ENCODE peak calls at places on chromosomes 11 and 22, in four cellular contexts. One of them, this sample, is unnamed.

GRCh38 chr11:30635401-30635989 is 49.3 kb upstream of the MPPED2 start:
- DNase-seq in WTC11: peak; percentile 57
- DNase-seq in progenitor cell of endocrine pancreas: peak; percentile 11
- DNase-seq in GM20000: no peak
- DNase-seq in this sample: no peak

GRCh38 chr11:76736266-76736665 is 46.9 kb upstream of the TSKU start:
- DNase-seq in WTC11: no peak
- DNase-seq in progenitor cell of endocrine pancreas: no peak
- DNase-seq in GM20000: no peak
- DNase-seq in this sample: no peak

GRCh38 chr11:9260182-9261146 is 4.7 kb downstream of the DENND5A start:
- DNase-seq in WTC11: no peak
- DNase-seq in progenitor cell of endocrine pancreas: no peak
- DNase-seq in GM20000: no peak
- DNase-seq in this sample: no peak

GRCh38 chr22:26362471-26362870 is 66.6 kb upstream of the ASPHD2 start:
- DNase-seq in WTC11: no peak
- DNase-seq in progenitor cell of endocrine pancreas: no peak
- DNase-seq in GM20000: no peak
- DNase-seq in this sample: no peak

GRCh38 chr11:46504817-46505613 is 88.8 kb downstream of the AMBRA1 start:
- DNase-seq in WTC11: no peak
- DNase-seq in progenitor cell of endocrine pancreas: no peak
- DNase-seq in GM20000: peak; percentile 36
- DNase-seq in this sample: no peak

GRCh38 chr11:75273331-75273988 is 32.9 kb downstream of the TPBGL start:
- DNase-seq in WTC11: no peak
- DNase-seq in progenitor cell of endocrine pancreas: no peak
- DNase-seq in GM20000: no peak
- DNase-seq in this sample: peak; percentile 27

GRCh38 chr11:64250875-64251721 is at the start of gene PLCB3:
- DNase-seq in WTC11: peak; percentile 78
- DNase-seq in progenitor cell of endocrine pancreas: peak; percentile 66
- DNase-seq in GM20000: peak; percentile 97
- DNase-seq in this sample: peak; percentile 61

GRCh38 chr11:57322881-57323467 is 1.8 kb downstream of the TNKS1BP1 start:
- DNase-seq in WTC11: no peak
- DNase-seq in progenitor cell of endocrine pancreas: no peak
- DNase-seq in GM20000: no peak
- DNase-seq in this sample: no peak

GRCh38 chr22:37745548-37746365 is 48.9 kb downstream of the TRIOBP start:
- DNase-seq in WTC11: peak; percentile 89
- DNase-seq in progenitor cell of endocrine pancreas: peak; percentile 83
- DNase-seq in GM20000: peak; percentile 99
- DNase-seq in this sample: peak; percentile 80

GRCh38 chr11:109135627-109136026 is 286.4 kb upstream of the C11orf87 start:
- DNase-seq in WTC11: no peak
- DNase-seq in progenitor cell of endocrine pancreas: no peak
- DNase-seq in GM20000: no peak
- DNase-seq in this sample: no peak

GRCh38 chr22:37218771-37219411 is 6.6 kb upstream of the SSTR3 start:
- DNase-seq in WTC11: no peak
- DNase-seq in progenitor cell of endocrine pancreas: no peak
- DNase-seq in GM20000: peak; percentile 84
- DNase-seq in this sample: no peak

GRCh38 chr22:23072035-23072910 is 2.0 kb downstream of the GNAZ start:
- DNase-seq in WTC11: no peak
- DNase-seq in progenitor cell of endocrine pancreas: no peak
- DNase-seq in GM20000: no peak
- DNase-seq in this sample: peak; percentile 6

GRCh38 chr11:63682045-63682915 is 980 bp downstream of the RTN3 start:
- DNase-seq in WTC11: no peak
- DNase-seq in progenitor cell of endocrine pancreas: no peak
- DNase-seq in GM20000: peak; percentile 24
- DNase-seq in this sample: no peak

GRCh38 chr11:58786693-58787092 is 55.0 kb upstream of the GLYAT start:
- DNase-seq in WTC11: no peak
- DNase-seq in progenitor cell of endocrine pancreas: no peak
- DNase-seq in GM20000: no peak
- DNase-seq in this sample: no peak

GRCh38 chr11:20631525-20632168 is 32.2 kb downstream of the SLC6A5 start:
- DNase-seq in WTC11: no peak
- DNase-seq in progenitor cell of endocrine pancreas: no peak
- DNase-seq in GM20000: no peak
- DNase-seq in this sample: no peak

GRCh38 chr11:7480132-7480531 is 5.2 kb upstream of the OLFML1 start:
- DNase-seq in WTC11: no peak
- DNase-seq in progenitor cell of endocrine pancreas: no peak
- DNase-seq in GM20000: no peak
- DNase-seq in this sample: no peak

GRCh38 chr11:6654281-6655019 is 1.2 kb downstream of the DCHS1 start:
- DNase-seq in WTC11: no peak
- DNase-seq in progenitor cell of endocrine pancreas: no peak
- DNase-seq in GM20000: no peak
- DNase-seq in this sample: no peak

GRCh38 chr22:49255154-49255553 is 572.5 kb downstream of the BRD1 start:
- DNase-seq in WTC11: no peak
- DNase-seq in progenitor cell of endocrine pancreas: no peak
- DNase-seq in GM20000: no peak
- DNase-seq in this sample: no peak

GRCh38 chr11:120810251-120810650 is 213.7 kb upstream of the TBCEL start:
- DNase-seq in WTC11: no peak
- DNase-seq in progenitor cell of endocrine pancreas: no peak
- DNase-seq in GM20000: no peak
- DNase-seq in this sample: no peak

GRCh38 chr11:614091-614582 is 1.6 kb downstream of the IRF7 start:
- DNase-seq in WTC11: no peak
- DNase-seq in progenitor cell of endocrine pancreas: no peak
- DNase-seq in GM20000: no peak
- DNase-seq in this sample: peak; percentile 50

GRCh38 chr11:64746486-64746885 is 2.5 kb upstream of the RASGRP2 start:
- DNase-seq in WTC11: no peak
- DNase-seq in progenitor cell of endocrine pancreas: no peak
- DNase-seq in GM20000: no peak
- DNase-seq in this sample: no peak

GRCh38 chr22:44116755-44117684 is 63.7 kb upstream of the PARVG start:
- DNase-seq in WTC11: no peak
- DNase-seq in progenitor cell of endocrine pancreas: no peak
- DNase-seq in GM20000: no peak
- DNase-seq in this sample: no peak

GRCh38 chr11:61814958-61815789 is 1.6 kb downstream of the FADS1 start:
- DNase-seq in WTC11: peak; percentile 96
- DNase-seq in progenitor cell of endocrine pancreas: peak; percentile 94
- DNase-seq in GM20000: peak; percentile 97
- DNase-seq in this sample: peak; percentile 93

GRCh38 chr11:75450236-75450635 is 17.2 kb upstream of the KLHL35 start:
- DNase-seq in WTC11: no peak
- DNase-seq in progenitor cell of endocrine pancreas: no peak
- DNase-seq in GM20000: no peak
- DNase-seq in this sample: no peak

GRCh38 chr22:36330655-36331305 is 57.0 kb downstream of the MYH9 start:
- DNase-seq in WTC11: no peak
- DNase-seq in progenitor cell of endocrine pancreas: no peak
- DNase-seq in GM20000: no peak
- DNase-seq in this sample: no peak

GRCh38 chr11:121253951-121254350 is 38.6 kb upstream of the SC5D start:
- DNase-seq in WTC11: no peak
- DNase-seq in progenitor cell of endocrine pancreas: no peak
- DNase-seq in GM20000: no peak
- DNase-seq in this sample: no peak

GRCh38 chr11:122439911-122440782 is 215.4 kb upstream of the UBASH3B start:
- DNase-seq in WTC11: peak; percentile 75
- DNase-seq in progenitor cell of endocrine pancreas: no peak
- DNase-seq in GM20000: no peak
- DNase-seq in this sample: no peak

GRCh38 chr22:49317369-49317768 is 510.3 kb downstream of the BRD1 start:
- DNase-seq in WTC11: no peak
- DNase-seq in progenitor cell of endocrine pancreas: no peak
- DNase-seq in GM20000: no peak
- DNase-seq in this sample: no peak

GRCh38 chr22:48477031-48477721 is 1350.5 kb downstream of the BRD1 start:
- DNase-seq in WTC11: no peak
- DNase-seq in progenitor cell of endocrine pancreas: no peak
- DNase-seq in GM20000: no peak
- DNase-seq in this sample: no peak

GRCh38 chr22:36757608-36758220 is 18.2 kb downstream of the IFT27 start:
- DNase-seq in WTC11: peak; percentile 93
- DNase-seq in progenitor cell of endocrine pancreas: peak; percentile 52
- DNase-seq in GM20000: peak; percentile 78
- DNase-seq in this sample: peak; percentile 85

GRCh38 chr11:89737116-89737515 is 27.0 kb downstream of the TRIM77 start:
- DNase-seq in WTC11: no peak
- DNase-seq in progenitor cell of endocrine pancreas: no peak
- DNase-seq in GM20000: no peak
- DNase-seq in this sample: no peak

GRCh38 chr22:37420656-37421467 is 6.4 kb downstream of the ELFN2 start:
- DNase-seq in WTC11: no peak
- DNase-seq in progenitor cell of endocrine pancreas: no peak
- DNase-seq in GM20000: no peak
- DNase-seq in this sample: peak; percentile 67

GRCh38 chr11:132072880-132073213 is 702.4 kb downstream of the NTM start:
- DNase-seq in WTC11: no peak
- DNase-seq in progenitor cell of endocrine pancreas: no peak
- DNase-seq in GM20000: no peak
- DNase-seq in this sample: no peak

GRCh38 chr11:27429740-27430451 is 42.7 kb downstream of the LGR4 start:
- DNase-seq in WTC11: no peak
- DNase-seq in progenitor cell of endocrine pancreas: no peak
- DNase-seq in GM20000: no peak
- DNase-seq in this sample: no peak

GRCh38 chr11:63573881-63574855 is 11.0 kb upstream of the PLAAT2 start:
- DNase-seq in WTC11: no peak
- DNase-seq in progenitor cell of endocrine pancreas: no peak
- DNase-seq in GM20000: peak; percentile 32
- DNase-seq in this sample: no peak

GRCh38 chr11:84543367-84544159 is 1083.6 kb downstream of the DLG2 start:
- DNase-seq in WTC11: peak; percentile 80
- DNase-seq in progenitor cell of endocrine pancreas: no peak
- DNase-seq in GM20000: no peak
- DNase-seq in this sample: no peak
- TF ChIP-seq CTCF in WTC11: no peak
- TF ChIP-seq CTCF in progenitor cell of endocrine pancreas: no peak
- TF ChIP-seq CTCF in GM20000: no peak
- TF ChIP-seq CTCF in this sample: no peak

GRCh38 chr11:91513734-91514133 is 710.9 kb upstream of the FAT3 start:
- DNase-seq in WTC11: no peak
- DNase-seq in progenitor cell of endocrine pancreas: no peak
- DNase-seq in GM20000: no peak
- DNase-seq in this sample: no peak
- TF ChIP-seq CTCF in WTC11: no peak
- TF ChIP-seq CTCF in progenitor cell of endocrine pancreas: peak; percentile 39
- TF ChIP-seq CTCF in GM20000: no peak
- TF ChIP-seq CTCF in this sample: no peak

GRCh38 chr22:20591660-20592310 is 84.4 kb downstream of the MED15 start:
- DNase-seq in WTC11: peak; percentile 74
- DNase-seq in progenitor cell of endocrine pancreas: no peak
- DNase-seq in GM20000: no peak
- DNase-seq in this sample: no peak
- TF ChIP-seq CTCF in WTC11: no peak
- TF ChIP-seq CTCF in progenitor cell of endocrine pancreas: no peak
- TF ChIP-seq CTCF in GM20000: no peak
- TF ChIP-seq CTCF in this sample: no peak

DNA sequence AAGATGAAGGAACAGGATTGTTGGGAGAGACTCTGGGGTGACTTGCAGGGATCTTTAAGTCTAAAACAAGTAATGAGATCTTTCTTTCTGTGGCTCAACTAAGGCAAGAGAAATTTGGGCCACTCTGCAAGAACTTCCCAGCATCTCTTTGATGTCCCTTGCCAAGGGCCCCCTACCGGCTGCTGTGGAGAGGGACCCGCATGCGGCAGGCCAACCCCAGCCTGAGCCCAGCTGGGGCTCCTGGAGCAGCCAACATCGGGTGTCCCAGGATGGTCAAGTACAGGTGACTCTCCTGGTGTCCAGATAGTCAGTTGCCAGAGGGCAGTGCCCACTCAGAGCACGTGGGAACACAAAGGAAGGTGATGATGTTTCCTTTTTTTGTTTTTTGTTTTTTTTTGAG is 363.2 kb downstream of the TBC1D22A start:
- DNase-seq in WTC11: no peak
- DNase-seq in progenitor cell of endocrine pancreas: no peak
- DNase-seq in GM20000: no peak
- DNase-seq in this sample: peak; percentile 35
- TF ChIP-seq CTCF in WTC11: no peak
- TF ChIP-seq CTCF in progenitor cell of endocrine pancreas: peak; percentile 28
- TF ChIP-seq CTCF in GM20000: no peak
- TF ChIP-seq CTCF in this sample: no peak

GRCh38 chr11:117618956-117619355 is 178.1 kb downstream of the DSCAML1 start:
- DNase-seq in WTC11: peak; percentile 59
- DNase-seq in progenitor cell of endocrine pancreas: no peak
- DNase-seq in GM20000: no peak
- DNase-seq in this sample: no peak
- TF ChIP-seq CTCF in WTC11: no peak
- TF ChIP-seq CTCF in progenitor cell of endocrine pancreas: peak; percentile 36
- TF ChIP-seq CTCF in GM20000: no peak
- TF ChIP-seq CTCF in this sample: no peak

DNA sequence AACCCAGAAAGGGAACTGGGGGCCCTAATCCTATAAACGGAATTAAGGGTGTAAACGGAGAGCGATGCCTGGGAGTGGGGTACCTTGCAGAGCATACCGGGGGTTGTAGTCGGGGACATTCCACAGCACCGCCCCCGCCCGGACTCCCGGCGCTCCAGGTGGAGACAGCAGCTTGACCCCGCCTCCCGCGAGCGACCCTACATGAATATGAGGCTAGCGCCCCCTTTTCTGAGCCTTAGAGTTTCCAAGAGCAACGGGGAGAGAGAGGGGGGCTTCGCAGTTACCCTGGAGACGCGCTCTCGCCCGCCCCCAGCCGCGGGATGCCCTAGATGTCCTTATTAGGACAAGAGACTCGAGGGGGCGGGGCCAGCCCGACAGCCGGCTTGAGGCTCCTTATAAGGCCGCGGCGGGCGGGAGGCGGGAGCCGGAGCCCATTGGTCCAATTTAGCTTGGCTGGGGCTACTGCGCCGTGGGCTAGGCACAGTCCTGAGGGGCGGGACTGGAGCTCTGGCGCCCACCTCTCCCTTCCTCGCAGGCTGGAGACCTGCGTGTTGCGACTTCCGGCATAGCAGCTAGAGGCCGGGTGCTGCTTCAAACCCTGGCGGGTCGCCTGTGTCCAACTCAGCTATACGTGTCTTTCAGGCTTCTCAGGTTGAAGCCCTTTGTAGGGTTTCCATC is 960 bp upstream of the MUS81 start:
- DNase-seq in WTC11: peak; percentile 100
- DNase-seq in progenitor cell of endocrine pancreas: peak; percentile 96
- DNase-seq in GM20000: peak; percentile 96
- DNase-seq in this sample: peak; percentile 87
- TF ChIP-seq CTCF in WTC11: no peak
- TF ChIP-seq CTCF in progenitor cell of endocrine pancreas: peak; percentile 35
- TF ChIP-seq CTCF in GM20000: no peak
- TF ChIP-seq CTCF in this sample: no peak

This sample was measured in CD14-positive monocyte.